ENCODE peak calls at places on chromosome 19, in six cellular contexts. T is transverse colon; P is CD8-positive, alpha-beta T cell; W is left ventricle myocardium inferior; H is CD4-positive, CD25-positive, alpha-beta regulatory T cell; Q is psoas muscle. M is an unnamed sample. For H3K4me1, the result is how much of the 10 kb centered on the place peaks cover.

GRCh38 chr19:57267294-57267693 is 13.0 kb upstream of the ZNF460 start:
- DNase-seq in Q (no peak), W (no peak), T (no peak), P (no peak), H (no peak), M (peak)

GRCh38 chr19:47231215-47232054 is 436 bp upstream of the BBC3 start:
- DNase-seq in P (peak), H (peak), Q (peak), T (peak), W (peak), M (peak)

GRCh38 chr19:16460454-16460853 is 11.3 kb downstream of the EPS15L1 start:
- DNase-seq in T (no peak), P (no peak), Q (no peak), H (no peak), W (no peak), M (no peak)

GRCh38 chr19:38649305-38650179 is 2.1 kb downstream of the ACTN4 start:
- DNase-seq in W (no peak), P (no peak), Q (peak), T (peak), H (no peak), M (no peak)

GRCh38 chr19:2912306-2912705 is 11.6 kb downstream of the ZNF57 start:
- DNase-seq in P (no peak), Q (no peak), W (no peak), H (no peak), T (no peak), M (no peak)

GRCh38 chr19:47309608-47310007 is at the start of gene C5AR1:
- DNase-seq in Q (no peak), P (no peak), W (peak), T (peak), H (no peak), M (no peak)

GRCh38 chr19:49409441-49410029 is 13.7 kb downstream of the PTH2 start:
- DNase-seq in W (no peak), H (no peak), P (no peak), Q (no peak), T (no peak), M (no peak)

GRCh38 chr19:50258918-50259372 is 55.5 kb downstream of the MYH14 start:
- DNase-seq in Q (peak), W (no peak), T (peak), P (no peak), H (no peak), M (peak)

GRCh38 chr19:17332677-17333581 is 1.7 kb downstream of the ANO8 start:
- DNase-seq in W (no peak), H (no peak), Q (no peak), P (peak), T (no peak), M (peak)

GRCh38 chr19:31938675-31939074 is 406.7 kb upstream of the ZNF507 start:
- DNase-seq in H (no peak), Q (no peak), T (no peak), W (no peak), P (no peak), M (no peak)

GRCh38 chr19:3057275-3057714 is 5.0 kb downstream of the TLE5 start:
- DNase-seq in T (peak), P (no peak), W (peak), H (no peak), Q (peak), M (no peak)

GRCh38 chr19:12000152-12000981 is 35.1 kb downstream of the ZNF433 start:
- DNase-seq in T (no peak), Q (no peak), W (no peak), P (no peak), H (no peak), M (no peak)

GRCh38 chr19:55370305-55370988 is at the start of gene IL11:
- DNase-seq in Q (no peak), P (no peak), T (no peak), W (no peak), H (no peak), M (no peak)

GRCh38 chr19:2244122-2244411 is 5.1 kb upstream of the AMH start:
- DNase-seq in W (no peak), H (no peak), Q (no peak), T (no peak), P (no peak), M (no peak)

GRCh38 chr19:50717026-50717723 is 2.4 kb downstream of the SHANK1 start:
- DNase-seq in P (peak), W (no peak), H (no peak), T (no peak), Q (peak), M (no peak)

GRCh38 chr19:48553676-48554384 is 1.9 kb downstream of the SULT2B1 start:
- DNase-seq in H (no peak), P (no peak), Q (peak), T (peak), W (no peak), M (peak)

GRCh38 chr19:4077800-4078683 is 11.3 kb upstream of the ZBTB7A start:
- DNase-seq in T (peak), Q (peak), W (peak), H (peak), P (no peak), M (peak)

GRCh38 chr19:6773323-6773931 is 919 bp downstream of the VAV1 start:
- DNase-seq in P (peak), H (peak), T (peak), W (peak), Q (peak), M (no peak)

GRCh38 chr19:38324431-38324830 is 4.8 kb downstream of the KCNK6 start:
- DNase-seq in P (no peak), H (no peak), W (no peak), T (no peak), Q (no peak), M (no peak)

GRCh38 chr19:2381151-2381822 is 21.2 kb downstream of the TMPRSS9 start:
- DNase-seq in H (no peak), T (no peak), W (no peak), P (no peak), Q (no peak), M (no peak)

GRCh38 chr19:16366433-16367268 is 42.0 kb downstream of the KLF2 start:
- DNase-seq in Q (peak), W (no peak), T (no peak), H (peak), P (peak), M (no peak)

GRCh38 chr19:51607077-51607476 is 23.1 kb downstream of the SIGLEC5 start:
- DNase-seq in P (no peak), T (peak), W (no peak), Q (no peak), H (no peak), M (no peak)

GRCh38 chr19:52923782-52924593 is 760 bp upstream of the ZNF888 start:
- DNase-seq in H (no peak), Q (peak), P (no peak), W (peak), T (peak), M (no peak)

GRCh38 chr19:277581-278165 is 13.5 kb downstream of the PLPP2 start:
- DNase-seq in Q (peak), H (no peak), T (no peak), P (no peak), W (no peak), M (peak)

GRCh38 chr19:51317968-51318367 is 6.5 kb downstream of the IGLON5 start:
- DNase-seq in W (no peak), P (no peak), Q (no peak), T (no peak), H (no peak), M (no peak)

GRCh38 chr19:55467236-55468053 is 2.9 kb upstream of the C19orf85 start:
- DNase-seq in W (peak), H (peak), T (peak), P (peak), Q (peak), M (no peak)

GRCh38 chr19:772730-773436 is 22.0 kb downstream of the MISP start:
- DNase-seq in T (no peak), W (no peak), Q (no peak), H (no peak), P (no peak), M (no peak)

GRCh38 chr19:44717603-44718002 is 18.7 kb downstream of the CEACAM16 start:
- DNase-seq in P (no peak), Q (no peak), T (no peak), W (no peak), H (no peak), M (no peak)

GRCh38 chr19:28318469-28319179 is 894.3 kb downstream of the UQCRFS1 start:
- DNase-seq in T (no peak), H (no peak), Q (no peak), P (no peak), W (no peak), M (no peak)

GRCh38 chr19:48424694-48425219 is 21.0 kb upstream of the GRWD1 start:
- DNase-seq in T (no peak), W (no peak), Q (no peak), P (no peak), H (no peak), M (peak)

GRCh38 chr19:45705710-45706415 is 13.4 kb downstream of the QPCTL start:
- DNase-seq in P (no peak), T (no peak), Q (no peak), H (no peak), W (no peak), M (no peak)

GRCh38 chr19:4985551-4985991 is 16.7 kb downstream of the KDM4B start:
- DNase-seq in W (no peak), Q (peak), P (no peak), T (no peak), H (no peak), M (no peak)

GRCh38 chr19:34173145-34173956 is 1.0 kb downstream of the LSM14A start:
- DNase-seq in T (peak), H (no peak), W (no peak), Q (peak), P (peak), M (peak)

GRCh38 chr19:12774588-12775555 is at the start of gene HOOK2:
- DNase-seq in Q (no peak), T (peak), W (no peak), P (peak), H (no peak), M (peak)

GRCh38 chr19:4619668-4620294 is 19.5 kb upstream of the TNFAIP8L1 start:
- DNase-seq in Q (no peak), P (no peak), T (no peak), H (no peak), W (no peak), M (no peak)

DNA sequence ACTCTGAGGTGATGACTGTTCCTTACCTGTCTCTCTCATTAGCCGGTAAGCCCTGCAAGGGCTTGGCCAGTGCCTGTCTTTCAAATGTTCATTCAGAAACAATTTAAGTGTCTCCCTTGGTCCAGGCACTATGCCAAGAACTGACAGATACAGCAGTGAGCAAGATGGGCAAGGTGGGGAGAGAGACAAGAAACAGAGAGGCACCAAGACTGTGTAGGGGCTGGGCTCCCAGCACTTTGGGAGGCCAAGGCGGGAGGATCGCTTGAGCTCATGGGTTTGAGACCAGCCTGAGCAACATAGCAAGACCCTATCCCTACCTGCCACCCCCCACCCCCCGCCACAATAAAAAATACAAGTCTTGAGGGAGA is 1.3 kb upstream of the CCNE1 start:
- DNase-seq in H (no peak), P (no peak), W (no peak), T (peak), Q (no peak), M (peak)
- H3K4me3 ChIP-seq in H (no peak), P (no peak), W (peak), T (no peak), Q (no peak), M (peak)

GRCh38 chr19:29666634-29667389 is 1.6 kb downstream of the PLEKHF1 start:
- DNase-seq in T (peak), H (no peak), P (no peak), W (peak), Q (peak), M (peak)

GRCh38 chr19:29668746-29669609 is 3.7 kb downstream of the PLEKHF1 start:
- DNase-seq in Q (peak), W (no peak), P (no peak), H (no peak), T (no peak), M (no peak)

GRCh38 chr19:29667390-29667783 is 2.1 kb downstream of the PLEKHF1 start:
- DNase-seq in T (no peak), Q (no peak), W (no peak), P (no peak), H (no peak), M (no peak)

GRCh38 chr19:29665826-29666633 is 769 bp downstream of the PLEKHF1 start:
- DNase-seq in Q (peak), H (no peak), T (peak), P (no peak), W (peak), M (no peak)

DNA sequence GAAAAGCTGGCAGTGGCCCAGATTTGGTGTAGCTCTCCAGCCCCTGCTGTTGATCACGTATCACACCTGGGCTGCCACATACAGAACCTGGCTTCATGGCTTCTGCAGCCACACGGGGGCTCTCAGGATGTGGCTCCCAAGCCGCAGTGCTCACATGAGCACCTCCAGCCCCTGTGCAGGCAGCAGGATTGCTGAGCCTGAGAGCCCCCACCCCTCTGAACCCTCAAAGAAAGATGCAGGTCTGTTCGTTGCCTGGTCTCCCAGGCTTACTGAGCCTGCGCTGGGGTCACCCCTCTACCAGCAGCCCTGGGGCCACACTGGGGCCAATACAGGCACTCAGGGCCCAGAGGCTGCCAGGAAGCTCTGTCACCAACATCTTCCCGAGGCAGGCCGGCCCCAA is 2.7 kb downstream of the PLEKHF1 start:
- DNase-seq in H (peak), Q (no peak), P (peak), W (no peak), T (peak), M (no peak)
- H3K4me1 ChIP-seq in H (half or more), Q (half or more), P (half or more), W (half or more), T (under half), M (under half)

GRCh38 chr19:43527860-43528622 is 1.0 kb upstream of the ETHE1 start:
- DNase-seq in H (no peak), W (no peak), T (peak), P (no peak), Q (peak), M (no peak)

GRCh38 chr19:43522929-43523328 is 4.1 kb downstream of the ETHE1 start:
- DNase-seq in P (no peak), Q (no peak), T (no peak), H (no peak), W (no peak), M (no peak)

GRCh38 chr19:43526884-43527859 is at the start of gene ETHE1:
- DNase-seq in T (peak), W (peak), H (peak), Q (peak), P (peak), M (peak)

GRCh38 chr19:43524922-43525835 is 1.8 kb downstream of the ETHE1 start:
- DNase-seq in W (peak), Q (no peak), H (no peak), P (no peak), T (peak), M (peak)

DNA sequence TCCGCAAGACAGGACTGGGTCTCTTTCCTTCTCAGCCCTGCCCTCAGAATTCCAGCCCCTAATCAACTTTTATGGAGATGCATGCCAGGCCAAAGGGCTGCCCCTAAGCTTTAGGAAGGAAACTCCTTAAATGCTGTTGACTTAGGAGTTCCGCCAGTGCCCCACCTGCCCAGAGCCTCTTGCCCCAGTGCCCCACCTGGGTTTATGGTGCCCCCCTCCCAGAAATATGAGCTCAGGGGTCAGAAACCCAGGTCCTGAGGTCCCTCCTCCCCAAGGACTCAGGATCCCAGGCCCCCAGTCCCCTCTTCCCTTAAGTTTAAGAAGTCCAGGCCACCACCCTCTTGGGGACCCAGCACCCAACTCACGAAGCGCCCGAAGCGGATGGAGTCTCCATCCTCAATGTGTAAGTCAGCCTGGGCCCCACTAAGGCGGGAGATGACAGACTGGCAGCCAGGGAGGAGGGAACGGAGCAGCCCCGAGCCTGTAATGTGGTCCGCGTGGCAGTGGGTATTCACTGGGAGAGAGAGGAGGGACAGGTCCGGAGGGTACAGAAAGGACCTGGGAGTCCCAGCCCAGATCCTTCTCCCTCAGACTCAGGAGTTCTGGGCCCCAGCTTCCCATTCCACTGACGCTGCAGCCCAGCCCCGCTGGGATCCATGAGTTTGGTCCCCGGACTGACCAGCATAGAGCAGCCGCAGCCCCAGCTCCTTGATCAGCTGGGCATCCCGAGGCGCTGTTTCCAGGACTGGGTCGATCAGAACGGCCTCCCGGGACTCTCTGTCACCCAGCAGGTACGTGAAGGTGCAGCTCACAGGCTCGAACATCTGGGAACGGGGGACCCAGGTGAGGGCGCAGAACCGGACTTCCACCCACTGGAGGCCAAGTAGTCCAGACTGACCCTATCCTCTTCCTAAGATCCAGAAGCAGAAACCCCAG is 897 bp downstream of the ETHE1 start:
- DNase-seq in T (peak), Q (peak), P (no peak), H (no peak), W (peak), M (no peak)
- H3K4me3 ChIP-seq in T (peak), Q (peak), P (peak), H (peak), W (peak), M (peak)

DNA sequence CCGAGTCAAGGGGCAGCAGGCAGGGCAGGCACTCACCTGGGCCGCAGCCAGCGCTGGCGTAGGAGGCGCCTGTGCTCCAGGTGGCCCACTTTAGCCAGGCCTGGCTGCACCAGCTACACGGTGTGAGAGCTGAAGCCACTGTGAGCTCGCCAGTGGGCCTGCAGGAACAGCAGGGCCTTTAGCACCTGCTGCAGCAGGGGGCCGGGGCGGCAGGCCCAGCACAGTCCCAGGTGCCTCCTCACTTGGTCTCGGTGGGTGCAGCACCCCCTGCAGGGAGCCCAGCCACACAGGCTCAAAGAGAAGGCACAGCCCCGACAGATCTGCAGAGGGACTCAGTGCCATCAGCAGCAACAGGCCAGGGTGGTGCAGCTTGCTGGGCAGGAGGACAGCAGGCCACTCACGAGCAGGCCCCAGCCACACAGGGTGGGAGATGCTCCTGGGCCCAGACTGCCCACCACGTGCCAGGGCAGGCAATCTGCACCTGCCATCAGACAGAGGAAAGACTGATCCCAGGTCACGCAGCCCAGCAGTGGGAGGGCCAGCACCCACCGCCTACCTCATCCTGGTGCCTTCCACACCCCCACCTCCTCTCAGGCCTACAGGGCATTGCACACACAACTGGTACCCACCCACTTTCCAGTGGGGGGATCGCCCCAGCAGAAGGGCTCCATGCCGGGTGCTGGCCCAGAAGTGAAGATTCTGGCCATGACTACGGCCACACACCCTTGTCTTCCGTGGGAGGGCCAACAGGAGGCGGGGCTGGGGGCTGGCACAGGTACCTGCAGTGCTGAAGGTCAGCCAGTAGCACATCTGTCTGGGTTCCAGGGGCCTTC is 15.8 kb downstream of the ARHGAP33 start:
- DNase-seq in W (no peak), Q (no peak), T (no peak), H (peak), P (no peak), M (no peak)
- H3K4me1 ChIP-seq in W (under half), Q (under half), T (under half), H (under half), P (under half), M (under half)

GRCh38 chr19:35619290-35619923 is 6.9 kb downstream of the HAUS5 start:
- DNase-seq in T (no peak), W (no peak), H (no peak), P (no peak), Q (no peak), M (no peak)
- H3K4me3 ChIP-seq in T (no peak), W (no peak), H (no peak), P (no peak), Q (no peak), M (no peak)

GRCh38 chr19:18483119-18483518 is 38.8 kb downstream of the ELL start:
- DNase-seq in W (no peak), T (no peak), H (no peak), Q (no peak), P (no peak), M (no peak)
- H3K4me1 ChIP-seq in W (half or more), T (half or more), H (under half), Q (half or more), P (under half), M (under half)

GRCh38 chr19:8528500-8528899 is 14.5 kb upstream of the ZNF414 start:
- DNase-seq in W (no peak), P (no peak), T (no peak), Q (no peak), H (no peak), M (no peak)

GRCh38 chr19:8526345-8527062 is 12.5 kb upstream of the ZNF414 start:
- DNase-seq in Q (peak), H (no peak), W (peak), T (peak), P (no peak), M (no peak)

GRCh38 chr19:8530061-8530679 is 16.2 kb upstream of the ZNF414 start:
- DNase-seq in W (no peak), T (no peak), P (no peak), H (no peak), Q (no peak), M (no peak)

GRCh38 chr19:8529369-8530006 is 15.5 kb upstream of the ZNF414 start:
- DNase-seq in P (no peak), H (no peak), Q (no peak), T (no peak), W (no peak), M (no peak)

GRCh38 chr19:8525401-8525684 is 11.4 kb upstream of the ZNF414 start:
- DNase-seq in T (no peak), Q (no peak), H (no peak), P (no peak), W (no peak), M (peak)
- H3K4me3 ChIP-seq in T (peak), Q (peak), H (no peak), P (no peak), W (peak), M (no peak)